ENCODE peak calls at places on chromosomes 4 and X, in nine cellular contexts. One of them, this sample, is unnamed.

GRCh38 chr4:76622126-76622525 is 187.1 kb downstream of the SHROOM3 start:
- DNase-seq in sigmoid colon: no peak
- DNase-seq in H1: no peak
- DNase-seq in K562: no peak
- DNase-seq in suprapubic skin: no peak
- DNase-seq in HepG2: no peak
- DNase-seq in tibial nerve: no peak
- DNase-seq in ovary: no peak
- DNase-seq in A549: no peak
- DNase-seq in this sample: no peak

GRCh38 chrX:24145340-24146186 is 4.0 kb upstream of the ZFX start:
- DNase-seq in sigmoid colon: no peak
- DNase-seq in H1: no peak
- DNase-seq in K562: no peak
- DNase-seq in suprapubic skin: no peak
- DNase-seq in HepG2: peak; percentile 18
- DNase-seq in tibial nerve: no peak
- DNase-seq in ovary: no peak
- DNase-seq in A549: peak; percentile 64
- DNase-seq in this sample: peak; percentile 42

GRCh38 chr4:2795558-2796260 is 2.8 kb downstream of the SH3BP2 start:
- DNase-seq in sigmoid colon: peak; percentile 63
- DNase-seq in H1: no peak
- DNase-seq in K562: no peak
- DNase-seq in suprapubic skin: peak; percentile 77
- DNase-seq in HepG2: no peak
- DNase-seq in tibial nerve: peak; percentile 12
- DNase-seq in ovary: peak; percentile 40
- DNase-seq in A549: no peak
- DNase-seq in this sample: peak; percentile 6

GRCh38 chrX:129613596-129613995 is 41.2 kb downstream of the APLN start:
- DNase-seq in sigmoid colon: no peak
- DNase-seq in H1: no peak
- DNase-seq in K562: no peak
- DNase-seq in suprapubic skin: no peak
- DNase-seq in HepG2: no peak
- DNase-seq in tibial nerve: no peak
- DNase-seq in ovary: no peak
- DNase-seq in A549: no peak
- DNase-seq in this sample: no peak

GRCh38 chr4:20430555-20430954 is 178.8 kb downstream of the SLIT2 start:
- DNase-seq in sigmoid colon: no peak
- DNase-seq in H1: no peak
- DNase-seq in K562: no peak
- DNase-seq in suprapubic skin: no peak
- DNase-seq in HepG2: no peak
- DNase-seq in tibial nerve: no peak
- DNase-seq in ovary: no peak
- DNase-seq in A549: no peak
- DNase-seq in this sample: no peak

GRCh38 chr4:140691369-140691768 is 64.8 kb downstream of the TBC1D9 start:
- DNase-seq in sigmoid colon: no peak
- DNase-seq in H1: no peak
- DNase-seq in K562: no peak
- DNase-seq in suprapubic skin: no peak
- DNase-seq in HepG2: peak; percentile 38
- DNase-seq in tibial nerve: no peak
- DNase-seq in ovary: no peak
- DNase-seq in A549: no peak
- DNase-seq in this sample: no peak

GRCh38 chr4:92520563-92520962 is 216.8 kb downstream of the GRID2 start:
- DNase-seq in sigmoid colon: no peak
- DNase-seq in H1: peak; percentile 88
- DNase-seq in K562: no peak
- DNase-seq in suprapubic skin: no peak
- DNase-seq in HepG2: no peak
- DNase-seq in tibial nerve: no peak
- DNase-seq in ovary: no peak
- DNase-seq in A549: no peak
- DNase-seq in this sample: no peak

GRCh38 chr4:153731239-153731638 is 28.6 kb downstream of the RNF175 start:
- DNase-seq in sigmoid colon: no peak
- DNase-seq in H1: no peak
- DNase-seq in K562: no peak
- DNase-seq in suprapubic skin: no peak
- DNase-seq in HepG2: no peak
- DNase-seq in tibial nerve: no peak
- DNase-seq in ovary: no peak
- DNase-seq in A549: no peak
- DNase-seq in this sample: peak; percentile 90

GRCh38 chr4:41757521-41758156 is 9.1 kb upstream of the PHOX2B start:
- DNase-seq in sigmoid colon: no peak
- DNase-seq in H1: no peak
- DNase-seq in K562: no peak
- DNase-seq in suprapubic skin: no peak
- DNase-seq in HepG2: no peak
- DNase-seq in tibial nerve: no peak
- DNase-seq in ovary: no peak
- DNase-seq in A549: no peak
- DNase-seq in this sample: no peak

GRCh38 chr4:187814737-187815465 is 180.7 kb upstream of the ZFP42 start:
- DNase-seq in sigmoid colon: no peak
- DNase-seq in H1: no peak
- DNase-seq in K562: no peak
- DNase-seq in suprapubic skin: no peak
- DNase-seq in HepG2: no peak
- DNase-seq in tibial nerve: no peak
- DNase-seq in ovary: no peak
- DNase-seq in A549: no peak
- DNase-seq in this sample: no peak
- TF ChIP-seq EP300 in sigmoid colon: no peak
- TF ChIP-seq EP300 in H1: no peak
- TF ChIP-seq EP300 in K562: no peak
- TF ChIP-seq EP300 in suprapubic skin: no peak
- TF ChIP-seq EP300 in HepG2: no peak
- TF ChIP-seq EP300 in tibial nerve: no peak
- TF ChIP-seq EP300 in ovary: no peak
- TF ChIP-seq EP300 in A549: no peak
- TF ChIP-seq EP300 in this sample: no peak

DNA sequence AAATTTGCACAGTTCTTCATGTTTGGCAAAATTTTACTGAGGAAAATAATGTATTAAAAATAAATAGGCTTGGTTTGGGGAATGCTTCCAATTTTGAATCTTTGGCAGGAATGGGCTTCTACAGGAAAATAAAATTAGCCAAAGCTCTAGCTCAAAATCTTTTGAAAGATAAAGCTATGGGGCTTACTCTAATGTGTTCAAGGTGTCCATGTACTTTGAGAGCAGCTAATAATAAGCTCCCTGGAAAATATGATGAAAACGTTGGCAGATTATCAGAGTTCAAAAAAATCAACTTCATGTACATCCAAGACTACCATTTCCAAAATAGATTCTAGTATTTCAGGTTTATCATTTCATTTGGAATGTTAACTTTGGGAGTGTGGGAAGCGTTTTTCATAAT is 158.4 kb downstream of the EMCN start:
- DNase-seq in sigmoid colon: no peak
- DNase-seq in H1: no peak
- DNase-seq in K562: no peak
- DNase-seq in suprapubic skin: no peak
- DNase-seq in HepG2: no peak
- DNase-seq in tibial nerve: no peak
- DNase-seq in ovary: no peak
- DNase-seq in A549: no peak
- DNase-seq in this sample: no peak
- TF ChIP-seq EP300 in sigmoid colon: no peak
- TF ChIP-seq EP300 in H1: no peak
- TF ChIP-seq EP300 in K562: no peak
- TF ChIP-seq EP300 in suprapubic skin: no peak
- TF ChIP-seq EP300 in HepG2: no peak
- TF ChIP-seq EP300 in tibial nerve: no peak
- TF ChIP-seq EP300 in ovary: no peak
- TF ChIP-seq EP300 in A549: no peak
- TF ChIP-seq EP300 in this sample: no peak

GRCh38 chrX:136779346-136779781 is 1.4 kb downstream of the ARHGEF6 start:
- DNase-seq in sigmoid colon: no peak
- DNase-seq in H1: no peak
- DNase-seq in K562: no peak
- DNase-seq in suprapubic skin: no peak
- DNase-seq in HepG2: no peak
- DNase-seq in tibial nerve: no peak
- DNase-seq in ovary: no peak
- DNase-seq in A549: no peak
- DNase-seq in this sample: no peak

GRCh38 chrX:136783159-136783558 is 2.4 kb upstream of the ARHGEF6 start:
- DNase-seq in sigmoid colon: no peak
- DNase-seq in H1: no peak
- DNase-seq in K562: no peak
- DNase-seq in suprapubic skin: no peak
- DNase-seq in HepG2: no peak
- DNase-seq in tibial nerve: no peak
- DNase-seq in ovary: no peak
- DNase-seq in A549: no peak
- DNase-seq in this sample: no peak

GRCh38 chrX:136780738-136781137 is at the start of gene ARHGEF6:
- DNase-seq in sigmoid colon: no peak
- DNase-seq in H1: no peak
- DNase-seq in K562: no peak
- DNase-seq in suprapubic skin: no peak
- DNase-seq in HepG2: no peak
- DNase-seq in tibial nerve: no peak
- DNase-seq in ovary: no peak
- DNase-seq in A549: no peak
- DNase-seq in this sample: no peak

GRCh38 chrX:136780241-136780640 is 491 bp downstream of the ARHGEF6 start:
- DNase-seq in sigmoid colon: no peak
- DNase-seq in H1: no peak
- DNase-seq in K562: no peak
- DNase-seq in suprapubic skin: no peak
- DNase-seq in HepG2: no peak
- DNase-seq in tibial nerve: no peak
- DNase-seq in ovary: no peak
- DNase-seq in A549: no peak
- DNase-seq in this sample: no peak

GRCh38 chrX:136781180-136781797 is 557 bp upstream of the ARHGEF6 start:
- DNase-seq in sigmoid colon: no peak
- DNase-seq in H1: no peak
- DNase-seq in K562: no peak
- DNase-seq in suprapubic skin: no peak
- DNase-seq in HepG2: no peak
- DNase-seq in tibial nerve: no peak
- DNase-seq in ovary: no peak
- DNase-seq in A549: no peak
- DNase-seq in this sample: no peak
- TF ChIP-seq EP300 in sigmoid colon: no peak
- TF ChIP-seq EP300 in H1: no peak
- TF ChIP-seq EP300 in K562: no peak
- TF ChIP-seq EP300 in suprapubic skin: no peak
- TF ChIP-seq EP300 in HepG2: no peak
- TF ChIP-seq EP300 in tibial nerve: no peak
- TF ChIP-seq EP300 in ovary: no peak
- TF ChIP-seq EP300 in A549: no peak
- TF ChIP-seq EP300 in this sample: no peak

GRCh38 chr4:113835005-113835404 is 73.5 kb upstream of the CAMK2D start:
- DNase-seq in sigmoid colon: no peak
- DNase-seq in H1: no peak
- DNase-seq in K562: no peak
- DNase-seq in suprapubic skin: no peak
- DNase-seq in HepG2: no peak
- DNase-seq in tibial nerve: no peak
- DNase-seq in ovary: no peak
- DNase-seq in A549: no peak
- DNase-seq in this sample: no peak
- TF ChIP-seq EP300 in sigmoid colon: no peak
- TF ChIP-seq EP300 in H1: no peak
- TF ChIP-seq EP300 in K562: no peak
- TF ChIP-seq EP300 in suprapubic skin: no peak
- TF ChIP-seq EP300 in HepG2: no peak
- TF ChIP-seq EP300 in tibial nerve: no peak
- TF ChIP-seq EP300 in ovary: no peak
- TF ChIP-seq EP300 in A549: no peak
- TF ChIP-seq EP300 in this sample: no peak

DNA sequence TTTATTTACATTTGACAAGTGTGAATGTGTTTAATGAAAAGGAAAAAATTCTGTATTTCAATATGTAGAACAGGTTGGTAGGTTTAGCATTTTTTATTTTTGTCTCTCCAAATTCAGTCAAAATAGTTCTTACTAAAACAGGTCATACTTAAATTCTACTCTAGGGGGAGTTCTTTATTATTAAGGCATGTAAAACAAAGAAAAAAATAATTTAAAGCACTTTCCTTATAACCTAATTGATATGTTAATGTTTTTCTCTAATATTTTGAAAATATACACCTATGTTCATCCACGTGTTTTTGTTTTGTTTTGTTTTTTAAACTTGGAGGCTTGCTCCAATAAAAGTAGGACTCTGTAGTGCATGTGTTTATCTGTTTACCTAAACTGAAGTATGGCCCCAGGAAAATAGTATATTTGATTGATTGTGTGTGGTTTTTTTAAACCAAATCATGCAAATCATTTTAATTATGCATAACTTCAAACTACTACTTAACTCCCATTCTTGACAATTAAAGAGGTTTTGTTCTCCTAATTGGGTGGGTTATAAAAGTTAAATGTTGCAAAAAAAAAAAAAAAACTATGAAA is 562.7 kb downstream of the RPA4 start:
- DNase-seq in sigmoid colon: no peak
- DNase-seq in H1: no peak
- DNase-seq in K562: no peak
- DNase-seq in suprapubic skin: no peak
- DNase-seq in HepG2: no peak
- DNase-seq in tibial nerve: no peak
- DNase-seq in ovary: no peak
- DNase-seq in A549: no peak
- DNase-seq in this sample: peak; percentile 4
- TF ChIP-seq EP300 in sigmoid colon: no peak
- TF ChIP-seq EP300 in H1: no peak
- TF ChIP-seq EP300 in K562: no peak
- TF ChIP-seq EP300 in suprapubic skin: no peak
- TF ChIP-seq EP300 in HepG2: no peak
- TF ChIP-seq EP300 in tibial nerve: no peak
- TF ChIP-seq EP300 in ovary: no peak
- TF ChIP-seq EP300 in A549: no peak
- TF ChIP-seq EP300 in this sample: no peak

GRCh38 chrX:8484360-8484759 is 19.7 kb downstream of the VCX3B start:
- DNase-seq in sigmoid colon: no peak
- DNase-seq in H1: no peak
- DNase-seq in K562: no peak
- DNase-seq in suprapubic skin: no peak
- DNase-seq in HepG2: no peak
- DNase-seq in tibial nerve: no peak
- DNase-seq in ovary: no peak
- DNase-seq in A549: no peak
- DNase-seq in this sample: no peak
- TF ChIP-seq EP300 in sigmoid colon: no peak
- TF ChIP-seq EP300 in H1: no peak
- TF ChIP-seq EP300 in K562: no peak
- TF ChIP-seq EP300 in suprapubic skin: no peak
- TF ChIP-seq EP300 in HepG2: no peak
- TF ChIP-seq EP300 in tibial nerve: no peak
- TF ChIP-seq EP300 in ovary: no peak
- TF ChIP-seq EP300 in A549: no peak
- TF ChIP-seq EP300 in this sample: no peak